ENCODE peak calls at places on chromosomes 12 and 14, in nine cellular contexts. One of them, this sample, is unnamed.

GRCh38 chr12:63863658-63864455 is 19.4 kb downstream of the SRGAP1 start:
- DNase-seq in DMS 273 treated with DMSO at 0.1 percent for 48 hours: no peak
- DNase-seq in stimulated activated CD4-positive, alpha-beta T cell treated with anti-CD3 and anti-CD28 coated beads, Interleukin-15, amount 100 ng/mL, for 1 hour: no peak
- DNase-seq in AG04450: no peak
- DNase-seq in chondrocyte: no peak
- DNase-seq in IMR-90: peak
- DNase-seq in head of caudate nucleus: no peak
- DNase-seq in activated T-cell treated with anti-CD3 and anti-CD28 coated beads for 24 hours: no peak
- DNase-seq in NCI-H1417: no peak
- DNase-seq in this sample: no peak

GRCh38 chr12:25794580-25794979 is 163.9 kb upstream of the RASSF8 start:
- DNase-seq in NCI-H1417: no peak
- DNase-seq in AG04450: no peak
- DNase-seq in head of caudate nucleus: no peak
- DNase-seq in IMR-90: peak
- DNase-seq in activated T-cell treated with anti-CD3 and anti-CD28 coated beads for 24 hours: no peak
- DNase-seq in stimulated activated CD4-positive, alpha-beta T cell treated with anti-CD3 and anti-CD28 coated beads, Interleukin-15, amount 100 ng/mL, for 1 hour: no peak
- DNase-seq in DMS 273 treated with DMSO at 0.1 percent for 48 hours: no peak
- DNase-seq in chondrocyte: no peak
- DNase-seq in this sample: no peak

GRCh38 chr14:67429651-67430205 is 17.8 kb upstream of the PLEK2 start:
- DNase-seq in DMS 273 treated with DMSO at 0.1 percent for 48 hours: no peak
- DNase-seq in chondrocyte: no peak
- DNase-seq in activated T-cell treated with anti-CD3 and anti-CD28 coated beads for 24 hours: no peak
- DNase-seq in head of caudate nucleus: no peak
- DNase-seq in AG04450: no peak
- DNase-seq in stimulated activated CD4-positive, alpha-beta T cell treated with anti-CD3 and anti-CD28 coated beads, Interleukin-15, amount 100 ng/mL, for 1 hour: no peak
- DNase-seq in NCI-H1417: no peak
- DNase-seq in IMR-90: no peak
- DNase-seq in this sample: no peak

GRCh38 chr14:99603471-99603933 is 505 bp downstream of the CCDC85C start:
- DNase-seq in AG04450: no peak
- DNase-seq in activated T-cell treated with anti-CD3 and anti-CD28 coated beads for 24 hours: peak
- DNase-seq in stimulated activated CD4-positive, alpha-beta T cell treated with anti-CD3 and anti-CD28 coated beads, Interleukin-15, amount 100 ng/mL, for 1 hour: peak
- DNase-seq in NCI-H1417: peak
- DNase-seq in chondrocyte: no peak
- DNase-seq in head of caudate nucleus: no peak
- DNase-seq in IMR-90: peak
- DNase-seq in DMS 273 treated with DMSO at 0.1 percent for 48 hours: no peak
- DNase-seq in this sample: peak

GRCh38 chr12:220946-221550 is 7.1 kb upstream of the SLC6A12 start:
- DNase-seq in DMS 273 treated with DMSO at 0.1 percent for 48 hours: no peak
- DNase-seq in head of caudate nucleus: no peak
- DNase-seq in stimulated activated CD4-positive, alpha-beta T cell treated with anti-CD3 and anti-CD28 coated beads, Interleukin-15, amount 100 ng/mL, for 1 hour: no peak
- DNase-seq in NCI-H1417: no peak
- DNase-seq in IMR-90: no peak
- DNase-seq in AG04450: no peak
- DNase-seq in activated T-cell treated with anti-CD3 and anti-CD28 coated beads for 24 hours: no peak
- DNase-seq in chondrocyte: no peak
- DNase-seq in this sample: no peak

GRCh38 chr14:65560340-65561027 is 148.0 kb downstream of the FUT8 start:
- DNase-seq in activated T-cell treated with anti-CD3 and anti-CD28 coated beads for 24 hours: no peak
- DNase-seq in NCI-H1417: peak
- DNase-seq in AG04450: no peak
- DNase-seq in DMS 273 treated with DMSO at 0.1 percent for 48 hours: no peak
- DNase-seq in stimulated activated CD4-positive, alpha-beta T cell treated with anti-CD3 and anti-CD28 coated beads, Interleukin-15, amount 100 ng/mL, for 1 hour: no peak
- DNase-seq in IMR-90: peak
- DNase-seq in head of caudate nucleus: no peak
- DNase-seq in chondrocyte: no peak
- DNase-seq in this sample: no peak

GRCh38 chr14:79724934-79725717 is 486.2 kb downstream of the DIO2 start:
- DNase-seq in DMS 273 treated with DMSO at 0.1 percent for 48 hours: no peak
- DNase-seq in IMR-90: no peak
- DNase-seq in head of caudate nucleus: no peak
- DNase-seq in chondrocyte: no peak
- DNase-seq in stimulated activated CD4-positive, alpha-beta T cell treated with anti-CD3 and anti-CD28 coated beads, Interleukin-15, amount 100 ng/mL, for 1 hour: no peak
- DNase-seq in AG04450: no peak
- DNase-seq in activated T-cell treated with anti-CD3 and anti-CD28 coated beads for 24 hours: no peak
- DNase-seq in NCI-H1417: no peak
- DNase-seq in this sample: no peak

GRCh38 chr14:104821971-104822608 is 21.2 kb downstream of the ZBTB42 start:
- DNase-seq in head of caudate nucleus: peak
- DNase-seq in chondrocyte: peak
- DNase-seq in activated T-cell treated with anti-CD3 and anti-CD28 coated beads for 24 hours: no peak
- DNase-seq in AG04450: no peak
- DNase-seq in NCI-H1417: no peak
- DNase-seq in IMR-90: no peak
- DNase-seq in DMS 273 treated with DMSO at 0.1 percent for 48 hours: no peak
- DNase-seq in stimulated activated CD4-positive, alpha-beta T cell treated with anti-CD3 and anti-CD28 coated beads, Interleukin-15, amount 100 ng/mL, for 1 hour: no peak
- DNase-seq in this sample: no peak

This sample was measured in activated T-helper 2 cell treated with anti-CD3 and anti-CD28 coated beads, Interferon-gamma antibody, Interleukin-2, Interleukin-4, amounts not matched to agents 10 μg/mL and 5 μg/mL and 100 μg/mL, durations not matched to agents 14 hours and 24 hours and 36 hours.